ENCODE peak calls at places on chromosomes 12 and 14, in seven cellular contexts. One of them, this sample, is unnamed.

GRCh38 chr12:113462117-113462774 is 9.4 kb downstream of the LHX5 start:
- DNase-seq in pancreas: peak; percentile 90
- DNase-seq in effector memory CD4-positive, alpha-beta T cell: peak; percentile 9
- DNase-seq in GM23248: peak; percentile 83
- DNase-seq in transverse colon: peak; percentile 81
- DNase-seq in PC-3: peak; percentile 91
- DNase-seq in ovary: peak; percentile 59
- DNase-seq in this sample: peak; percentile 82

GRCh38 chr12:116610971-116611541 is 51.9 kb downstream of the MAP1LC3B2 start:
- DNase-seq in effector memory CD4-positive, alpha-beta T cell: no peak
- DNase-seq in ovary: no peak
- DNase-seq in GM23248: peak; percentile 38
- DNase-seq in pancreas: no peak
- DNase-seq in transverse colon: no peak
- DNase-seq in PC-3: peak; percentile 32
- DNase-seq in this sample: no peak

GRCh38 chr14:73637830-73638229 is 7.0 kb upstream of the DNAL1 start:
- DNase-seq in effector memory CD4-positive, alpha-beta T cell: no peak
- DNase-seq in ovary: no peak
- DNase-seq in pancreas: no peak
- DNase-seq in transverse colon: no peak
- DNase-seq in GM23248: no peak
- DNase-seq in PC-3: no peak
- DNase-seq in this sample: no peak

GRCh38 chr12:87300-87699 is 20.7 kb downstream of the IQSEC3 start:
- DNase-seq in transverse colon: no peak
- DNase-seq in pancreas: no peak
- DNase-seq in GM23248: no peak
- DNase-seq in ovary: no peak
- DNase-seq in PC-3: no peak
- DNase-seq in effector memory CD4-positive, alpha-beta T cell: no peak
- DNase-seq in this sample: no peak

GRCh38 chr12:116673713-116674112 is 64.2 kb downstream of the SPRING1 start:
- DNase-seq in PC-3: peak; percentile 45
- DNase-seq in ovary: no peak
- DNase-seq in effector memory CD4-positive, alpha-beta T cell: no peak
- DNase-seq in pancreas: no peak
- DNase-seq in transverse colon: no peak
- DNase-seq in GM23248: peak; percentile 15
- DNase-seq in this sample: no peak

GRCh38 chr12:66188584-66189475 is at the start of gene IRAK3:
- DNase-seq in pancreas: peak; percentile 75
- DNase-seq in effector memory CD4-positive, alpha-beta T cell: no peak
- DNase-seq in GM23248: peak; percentile 82
- DNase-seq in ovary: peak; percentile 52
- DNase-seq in transverse colon: peak; percentile 83
- DNase-seq in PC-3: no peak
- DNase-seq in this sample: peak; percentile 86

GRCh38 chr12:9869307-9870161 is at the start of gene CLEC2B:
- DNase-seq in effector memory CD4-positive, alpha-beta T cell: no peak
- DNase-seq in PC-3: peak; percentile 69
- DNase-seq in ovary: peak; percentile 34
- DNase-seq in GM23248: peak; percentile 91
- DNase-seq in transverse colon: no peak
- DNase-seq in pancreas: no peak
- DNase-seq in this sample: no peak

GRCh38 chr14:95998656-95999055 is 40.5 kb upstream of the C14orf132 start:
- DNase-seq in effector memory CD4-positive, alpha-beta T cell: no peak
- DNase-seq in transverse colon: no peak
- DNase-seq in pancreas: no peak
- DNase-seq in PC-3: peak; percentile 33
- DNase-seq in ovary: no peak
- DNase-seq in GM23248: peak; percentile 73
- DNase-seq in this sample: no peak

GRCh38 chr14:90924618-90925345 is 108.6 kb upstream of the TTC7B start:
- DNase-seq in effector memory CD4-positive, alpha-beta T cell: no peak
- DNase-seq in ovary: no peak
- DNase-seq in pancreas: no peak
- DNase-seq in GM23248: no peak
- DNase-seq in PC-3: no peak
- DNase-seq in transverse colon: no peak
- DNase-seq in this sample: peak; percentile 56

GRCh38 chr12:6766651-6767300 is 613 bp downstream of the PTMS start:
- DNase-seq in PC-3: peak; percentile 68
- DNase-seq in ovary: peak; percentile 78
- DNase-seq in effector memory CD4-positive, alpha-beta T cell: no peak
- DNase-seq in pancreas: peak; percentile 89
- DNase-seq in GM23248: peak; percentile 90
- DNase-seq in transverse colon: peak; percentile 83
- DNase-seq in this sample: peak; percentile 79

GRCh38 chr12:12736759-12737676 is 19.9 kb downstream of the CDKN1B start:
- DNase-seq in pancreas: no peak
- DNase-seq in ovary: no peak
- DNase-seq in effector memory CD4-positive, alpha-beta T cell: peak; percentile 14
- DNase-seq in PC-3: peak; percentile 58
- DNase-seq in GM23248: peak; percentile 92
- DNase-seq in transverse colon: peak; percentile 46
- DNase-seq in this sample: no peak

GRCh38 chr14:98507269-98507668 is 764.7 kb downstream of the BCL11B start:
- DNase-seq in PC-3: no peak
- DNase-seq in transverse colon: no peak
- DNase-seq in pancreas: no peak
- DNase-seq in GM23248: no peak
- DNase-seq in effector memory CD4-positive, alpha-beta T cell: no peak
- DNase-seq in ovary: no peak
- DNase-seq in this sample: no peak

GRCh38 chr12:64390275-64390851 is at the start of gene C12orf56:
- DNase-seq in GM23248: peak; percentile 67
- DNase-seq in transverse colon: peak; percentile 17
- DNase-seq in pancreas: peak; percentile 68
- DNase-seq in effector memory CD4-positive, alpha-beta T cell: no peak
- DNase-seq in ovary: no peak
- DNase-seq in PC-3: no peak
- DNase-seq in this sample: no peak
- H3K4me3 ChIP-seq in GM23248: peak within 1 kb of the TSS; percentile 70
- H3K4me3 ChIP-seq in transverse colon: peak within 1 kb of the TSS; percentile 49
- H3K4me3 ChIP-seq in pancreas: no peak within 1 kb of the TSS
- H3K4me3 ChIP-seq in effector memory CD4-positive, alpha-beta T cell: peak within 1 kb of the TSS; percentile 63
- H3K4me3 ChIP-seq in ovary: no peak within 1 kb of the TSS
- H3K4me3 ChIP-seq in PC-3: no peak within 1 kb of the TSS
- H3K4me3 ChIP-seq in this sample: peak within 1 kb of the TSS; percentile 44

DNA sequence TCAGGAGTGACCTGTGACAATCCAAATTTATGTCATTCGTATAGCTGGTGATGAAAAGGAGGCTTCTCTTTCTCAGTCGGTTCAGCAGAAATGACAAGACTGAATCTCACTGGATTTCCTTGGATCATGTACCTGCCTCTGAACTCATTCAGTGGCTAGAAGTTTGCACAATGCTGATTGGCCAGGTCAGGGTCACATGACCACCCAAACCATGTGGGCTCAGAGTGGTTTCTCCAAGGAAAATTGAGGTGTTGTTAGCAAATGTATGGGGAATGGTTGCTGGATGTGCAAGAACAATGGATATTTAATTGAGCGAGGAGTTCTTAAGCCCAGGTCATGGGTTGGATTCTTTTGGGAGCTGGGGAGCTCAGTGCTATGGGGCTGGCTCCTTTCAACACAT is 227.5 kb downstream of the AACS start:
- DNase-seq in GM23248: no peak
- DNase-seq in PC-3: no peak
- DNase-seq in transverse colon: no peak
- DNase-seq in ovary: no peak
- DNase-seq in pancreas: no peak
- DNase-seq in effector memory CD4-positive, alpha-beta T cell: no peak
- DNase-seq in this sample: no peak
- H3K27ac ChIP-seq in GM23248: no peak overlapping the region
- H3K27ac ChIP-seq in PC-3: no peak overlapping the region
- H3K27ac ChIP-seq in transverse colon: no peak overlapping the region
- H3K27ac ChIP-seq in ovary: no peak overlapping the region
- H3K27ac ChIP-seq in pancreas: no peak overlapping the region
- H3K27ac ChIP-seq in effector memory CD4-positive, alpha-beta T cell: no peak overlapping the region
- H3K27ac ChIP-seq in this sample: no peak overlapping the region

GRCh38 chr14:24195186-24196070 is at the start of gene TM9SF1:
- DNase-seq in pancreas: peak; percentile 97
- DNase-seq in ovary: peak; percentile 87
- DNase-seq in PC-3: peak; percentile 78
- DNase-seq in effector memory CD4-positive, alpha-beta T cell: peak; percentile 92
- DNase-seq in GM23248: peak; percentile 93
- DNase-seq in transverse colon: peak; percentile 90
- DNase-seq in this sample: peak; percentile 89

GRCh38 chr14:24190416-24190815 is 1.8 kb upstream of the IPO4 start:
- DNase-seq in pancreas: peak; percentile 33
- DNase-seq in GM23248: no peak
- DNase-seq in effector memory CD4-positive, alpha-beta T cell: no peak
- DNase-seq in transverse colon: no peak
- DNase-seq in PC-3: no peak
- DNase-seq in ovary: no peak
- DNase-seq in this sample: no peak

GRCh38 chr14:24194873-24195185 is 412 bp downstream of the TM9SF1 start:
- DNase-seq in GM23248: peak; percentile 18
- DNase-seq in PC-3: no peak
- DNase-seq in ovary: no peak
- DNase-seq in transverse colon: no peak
- DNase-seq in pancreas: no peak
- DNase-seq in effector memory CD4-positive, alpha-beta T cell: no peak
- DNase-seq in this sample: no peak

GRCh38 chr14:24194186-24194872 is 912 bp downstream of the TM9SF1 start:
- DNase-seq in effector memory CD4-positive, alpha-beta T cell: no peak
- DNase-seq in PC-3: no peak
- DNase-seq in pancreas: no peak
- DNase-seq in ovary: no peak
- DNase-seq in transverse colon: no peak
- DNase-seq in GM23248: no peak
- DNase-seq in this sample: no peak

DNA sequence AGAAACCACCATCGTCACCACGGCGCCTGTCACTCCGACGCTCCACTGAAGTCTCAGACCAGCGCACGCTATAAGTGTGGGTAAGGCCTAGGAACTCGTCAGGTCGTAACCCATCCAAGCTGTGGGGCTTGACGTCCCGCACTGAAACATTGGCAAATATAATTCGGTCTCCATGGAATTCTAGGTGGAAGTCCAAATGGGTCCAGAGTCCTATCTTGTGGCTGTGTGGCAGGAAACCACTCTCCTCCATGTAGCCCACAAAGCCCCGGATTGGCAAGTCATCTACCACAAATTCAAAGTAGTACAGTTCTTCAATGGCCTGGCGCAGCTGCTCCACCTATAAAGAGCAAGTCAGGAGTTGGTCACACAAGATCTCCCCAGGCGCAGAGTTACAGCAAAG is 2.3 kb downstream of the TM9SF1 start:
- DNase-seq in GM23248: no peak
- DNase-seq in ovary: no peak
- DNase-seq in PC-3: no peak
- DNase-seq in transverse colon: no peak
- DNase-seq in effector memory CD4-positive, alpha-beta T cell: no peak
- DNase-seq in pancreas: no peak
- DNase-seq in this sample: no peak
- H3K4me1 ChIP-seq in GM23248: peaks cover 19% of the 10 kb centered on the region
- H3K4me1 ChIP-seq in ovary: peaks cover 4% of the 10 kb centered on the region
- H3K4me1 ChIP-seq in PC-3: peaks cover 10% of the 10 kb centered on the region
- H3K4me1 ChIP-seq in transverse colon: peaks cover 18% of the 10 kb centered on the region
- H3K4me1 ChIP-seq in effector memory CD4-positive, alpha-beta T cell: peaks cover 21% of the 10 kb centered on the region
- H3K4me1 ChIP-seq in pancreas: peaks cover 19% of the 10 kb centered on the region
- H3K4me1 ChIP-seq in this sample: peaks cover 73% of the 10 kb centered on the region

GRCh38 chr12:127231366-127231765 is 1035.6 kb upstream of the TMEM132C start:
- DNase-seq in effector memory CD4-positive, alpha-beta T cell: no peak
- DNase-seq in PC-3: no peak
- DNase-seq in pancreas: no peak
- DNase-seq in GM23248: peak; percentile 63
- DNase-seq in transverse colon: no peak
- DNase-seq in ovary: no peak
- DNase-seq in this sample: no peak
- H3K4me3 ChIP-seq in effector memory CD4-positive, alpha-beta T cell: no peak overlapping the region
- H3K4me3 ChIP-seq in PC-3: no peak overlapping the region
- H3K4me3 ChIP-seq in pancreas: no peak overlapping the region
- H3K4me3 ChIP-seq in GM23248: peak overlapping the region; percentile 7
- H3K4me3 ChIP-seq in transverse colon: no peak overlapping the region
- H3K4me3 ChIP-seq in ovary: no peak overlapping the region
- H3K4me3 ChIP-seq in this sample: no peak overlapping the region

GRCh38 chr12:3833670-3834310 is 39.4 kb downstream of the PARP11 start:
- DNase-seq in PC-3: no peak
- DNase-seq in GM23248: no peak
- DNase-seq in transverse colon: no peak
- DNase-seq in pancreas: no peak
- DNase-seq in ovary: no peak
- DNase-seq in effector memory CD4-positive, alpha-beta T cell: no peak
- DNase-seq in this sample: no peak

GRCh38 chr12:3832738-3833137 is 40.5 kb downstream of the PARP11 start:
- DNase-seq in ovary: no peak
- DNase-seq in transverse colon: no peak
- DNase-seq in PC-3: peak; percentile 50
- DNase-seq in GM23248: peak; percentile 17
- DNase-seq in effector memory CD4-positive, alpha-beta T cell: no peak
- DNase-seq in pancreas: no peak
- DNase-seq in this sample: no peak

GRCh38 chr12:3835914-3836313 is 37.3 kb downstream of the PARP11 start:
- DNase-seq in ovary: no peak
- DNase-seq in PC-3: no peak
- DNase-seq in effector memory CD4-positive, alpha-beta T cell: no peak
- DNase-seq in GM23248: no peak
- DNase-seq in transverse colon: no peak
- DNase-seq in pancreas: no peak
- DNase-seq in this sample: no peak

GRCh38 chr12:3836641-3837040 is 36.6 kb downstream of the PARP11 start:
- DNase-seq in ovary: no peak
- DNase-seq in transverse colon: no peak
- DNase-seq in effector memory CD4-positive, alpha-beta T cell: no peak
- DNase-seq in GM23248: no peak
- DNase-seq in PC-3: no peak
- DNase-seq in pancreas: no peak
- DNase-seq in this sample: no peak

DNA sequence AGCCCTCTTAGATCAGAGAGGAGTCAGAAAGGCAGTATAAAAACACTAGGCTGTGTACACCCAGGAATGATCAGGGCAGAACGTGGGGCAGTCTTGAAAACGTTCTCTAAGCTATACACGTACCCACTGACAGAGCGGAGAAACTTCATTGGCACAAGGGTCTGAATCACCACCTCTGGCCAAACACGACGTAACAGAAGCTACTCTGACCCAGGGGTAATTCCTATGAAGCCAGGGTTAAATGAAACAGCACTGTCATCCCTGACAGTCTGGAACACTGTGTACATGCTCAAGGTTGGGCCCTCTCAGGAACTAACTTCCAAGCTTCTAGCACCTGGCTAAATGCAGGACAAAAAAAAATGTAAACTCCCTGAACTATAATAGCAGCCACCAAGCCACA is 38.4 kb downstream of the PARP11 start:
- DNase-seq in pancreas: no peak
- DNase-seq in GM23248: no peak
- DNase-seq in transverse colon: no peak
- DNase-seq in ovary: no peak
- DNase-seq in PC-3: no peak
- DNase-seq in effector memory CD4-positive, alpha-beta T cell: no peak
- DNase-seq in this sample: no peak
- H3K27ac ChIP-seq in pancreas: no peak overlapping the region
- H3K27ac ChIP-seq in GM23248: no peak overlapping the region
- H3K27ac ChIP-seq in transverse colon: no peak overlapping the region
- H3K27ac ChIP-seq in ovary: no peak overlapping the region
- H3K27ac ChIP-seq in PC-3: no peak overlapping the region
- H3K27ac ChIP-seq in effector memory CD4-positive, alpha-beta T cell: no peak overlapping the region
- H3K27ac ChIP-seq in this sample: no peak overlapping the region

GRCh38 chr14:32258574-32258973 is 55.5 kb upstream of the RNU6-8 start:
- DNase-seq in GM23248: peak; percentile 29
- DNase-seq in transverse colon: no peak
- DNase-seq in ovary: no peak
- DNase-seq in effector memory CD4-positive, alpha-beta T cell: no peak
- DNase-seq in pancreas: no peak
- DNase-seq in PC-3: no peak
- DNase-seq in this sample: no peak
- H3K4me1 ChIP-seq in GM23248: peaks cover 18% of the 10 kb centered on the region
- H3K4me1 ChIP-seq in transverse colon: peaks cover 8% of the 10 kb centered on the region
- H3K4me1 ChIP-seq in ovary: no peaks in the 10 kb centered on the region
- H3K4me1 ChIP-seq in effector memory CD4-positive, alpha-beta T cell: no peaks in the 10 kb centered on the region
- H3K4me1 ChIP-seq in pancreas: no peaks in the 10 kb centered on the region
- H3K4me1 ChIP-seq in PC-3: peaks cover 31% of the 10 kb centered on the region
- H3K4me1 ChIP-seq in this sample: peaks cover 21% of the 10 kb centered on the region

This sample was measured in stomach.